ENCODE peak calls at places on chromosomes 16 and 17, in four cellular contexts. F is ascending aorta, N is epithelial cell of esophagus, O is PC-3. I is an unnamed sample.

GRCh38 chr17:75047398-75048098 is 523 bp downstream of the KCTD2 start:
- DNase-seq in F (peak), N (no peak), O (no peak), I (no peak)

GRCh38 chr16:46949216-46949892 is 24.1 kb downstream of the DNAJA2 start:
- DNase-seq in F (no peak), N (peak), O (no peak), I (no peak)

GRCh38 chr16:67284699-67285646 is 5.6 kb downstream of the PLEKHG4 start:
- DNase-seq in F (no peak), N (peak), O (peak), I (no peak)

GRCh38 chr17:73194514-73195222 is 1.8 kb downstream of the COG1 start:
- DNase-seq in F (no peak), N (peak), O (peak), I (no peak)

GRCh38 chr16:48452991-48453760 is 68.0 kb upstream of the SIAH1 start:
- DNase-seq in F (no peak), N (no peak), O (no peak), I (no peak)

GRCh38 chr17:30196504-30196903 is 39.0 kb downstream of the SLC6A4 start:
- DNase-seq in F (no peak), N (no peak), O (no peak), I (no peak)

GRCh38 chr16:1049113-1049975 is 23.2 kb upstream of the SSTR5 start:
- DNase-seq in F (no peak), N (no peak), O (no peak), I (no peak)

GRCh38 chr16:50371936-50372595 is 3.3 kb upstream of the BRD7 start:
- DNase-seq in F (no peak), N (no peak), O (no peak), I (no peak)

GRCh38 chr17:58341861-58342475 is 10.0 kb downstream of the SUPT4H1 start:
- DNase-seq in F (no peak), N (no peak), O (no peak), I (no peak)

GRCh38 chr17:57294075-57294474 is 37.8 kb downstream of the MSI2 start:
- DNase-seq in F (no peak), N (no peak), O (no peak), I (no peak)

DNA sequence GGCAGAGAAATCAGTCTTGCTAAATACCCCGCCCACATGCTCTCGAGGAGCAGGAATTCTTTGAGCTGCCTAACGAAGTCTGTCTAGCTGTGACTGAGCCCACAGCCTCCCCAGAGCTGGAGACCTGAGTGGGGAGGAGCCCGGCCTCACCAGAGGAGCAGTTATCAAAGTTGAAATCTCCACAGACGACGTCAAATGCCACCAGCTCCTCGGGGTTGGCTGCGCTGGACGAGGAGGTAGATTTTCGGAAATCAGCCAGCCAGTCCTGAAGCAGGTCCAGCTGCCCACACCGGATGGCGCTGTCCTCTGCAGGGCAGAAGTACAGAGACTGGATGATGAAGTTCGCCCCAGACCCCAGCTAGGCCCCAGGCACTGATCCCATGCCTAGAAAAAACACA is 53.8 kb downstream of the PRMT7 start:
- DNase-seq in F (no peak), N (no peak), O (no peak), I (no peak)
- TF ChIP-seq CTCF in F (no peak), N (peak), O (peak), I (no peak)

GRCh38 chr17:79810138-79811027 is 13.5 kb upstream of the CBX8 start:
- DNase-seq in F (no peak), N (peak), O (peak), I (peak)

GRCh38 chr17:79809530-79810137 is 12.8 kb upstream of the CBX8 start:
- DNase-seq in F (no peak), N (no peak), O (no peak), I (no peak)

GRCh38 chr17:79806863-79807720 is 10.2 kb upstream of the CBX8 start:
- DNase-seq in F (no peak), N (no peak), O (no peak), I (no peak)

GRCh38 chr17:79811036-79811887 is 14.4 kb upstream of the CBX8 start:
- DNase-seq in F (no peak), N (peak), O (peak), I (peak)

GRCh38 chr17:79808763-79809529 is 12.1 kb upstream of the CBX8 start:
- DNase-seq in F (no peak), N (peak), O (peak), I (no peak)
- TF ChIP-seq CTCF in F (no peak), N (peak), O (peak), I (peak)

GRCh38 chr17:55959756-55960155 is 193.5 kb upstream of the ANKFN1 start:
- DNase-seq in F (no peak), N (no peak), O (no peak), I (no peak)

GRCh38 chr17:55962931-55963378 is 190.3 kb upstream of the ANKFN1 start:
- DNase-seq in F (no peak), N (no peak), O (no peak), I (no peak)

GRCh38 chr17:55964191-55964590 is 189.1 kb upstream of the ANKFN1 start:
- DNase-seq in F (no peak), N (no peak), O (no peak), I (no peak)

GRCh38 chr17:55969577-55969976 is 183.7 kb upstream of the ANKFN1 start:
- DNase-seq in F (no peak), N (peak), O (no peak), I (no peak)

GRCh38 chr17:55965051-55965450 is 188.2 kb upstream of the ANKFN1 start:
- DNase-seq in F (no peak), N (no peak), O (no peak), I (no peak)
- TF ChIP-seq CTCF in F (no peak), N (no peak), O (peak), I (no peak)

GRCh38 chr17:59846391-59847165 is 46.2 kb downstream of the TUBD1 start:
- DNase-seq in F (no peak), N (peak), O (peak), I (peak)
- TF ChIP-seq CTCF in F (no peak), N (no peak), O (no peak), I (no peak)

DNA sequence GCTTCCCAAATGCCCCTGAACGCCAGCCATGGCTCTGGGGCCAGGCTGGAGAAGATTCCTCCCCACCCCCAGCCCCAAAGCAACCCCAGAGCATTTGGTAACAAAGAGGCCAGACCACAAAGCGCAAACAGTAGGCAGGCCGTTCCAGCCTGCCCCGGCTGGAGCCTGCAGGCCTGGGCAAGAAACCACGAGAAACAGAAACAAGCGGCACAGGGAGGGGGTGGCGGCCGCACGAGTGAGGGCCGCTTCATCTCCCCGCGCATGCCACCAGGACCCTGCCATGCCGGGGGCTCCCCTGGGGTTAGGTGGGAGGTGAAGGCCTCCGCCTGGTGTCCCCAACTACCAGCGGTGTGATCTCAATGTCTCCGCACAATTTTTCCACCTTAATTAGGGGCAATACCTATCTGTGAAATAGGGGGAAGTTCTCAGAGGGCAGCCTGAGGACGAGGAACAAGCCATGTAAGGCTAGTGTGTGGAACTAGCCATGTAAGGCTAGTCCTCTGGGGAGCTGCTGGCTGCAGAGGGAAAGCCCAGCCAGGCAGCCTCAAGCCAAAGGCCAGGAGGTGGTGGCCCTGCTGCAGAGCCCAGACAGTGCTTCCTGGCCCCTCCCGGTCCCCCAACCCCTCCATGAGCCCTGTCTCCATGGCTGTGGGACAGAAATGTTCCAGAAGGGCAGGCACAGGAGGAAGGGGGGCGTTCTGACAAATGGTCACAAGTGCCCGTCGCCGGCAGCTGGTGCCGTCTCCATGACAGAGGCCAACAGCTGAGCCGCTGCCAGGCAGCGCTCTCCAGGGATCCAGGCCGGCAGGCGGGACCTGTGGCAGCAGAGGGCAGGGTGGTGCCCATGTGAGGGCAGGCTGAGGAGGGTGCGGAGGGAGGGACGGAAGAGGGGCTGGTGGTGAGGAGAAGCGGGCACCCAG is 14.5 kb upstream of the MTSS2 start:
- DNase-seq in F (peak), N (peak), O (no peak), I (no peak)
- TF ChIP-seq CTCF in F (no peak), N (no peak), O (no peak), I (no peak)

DNA sequence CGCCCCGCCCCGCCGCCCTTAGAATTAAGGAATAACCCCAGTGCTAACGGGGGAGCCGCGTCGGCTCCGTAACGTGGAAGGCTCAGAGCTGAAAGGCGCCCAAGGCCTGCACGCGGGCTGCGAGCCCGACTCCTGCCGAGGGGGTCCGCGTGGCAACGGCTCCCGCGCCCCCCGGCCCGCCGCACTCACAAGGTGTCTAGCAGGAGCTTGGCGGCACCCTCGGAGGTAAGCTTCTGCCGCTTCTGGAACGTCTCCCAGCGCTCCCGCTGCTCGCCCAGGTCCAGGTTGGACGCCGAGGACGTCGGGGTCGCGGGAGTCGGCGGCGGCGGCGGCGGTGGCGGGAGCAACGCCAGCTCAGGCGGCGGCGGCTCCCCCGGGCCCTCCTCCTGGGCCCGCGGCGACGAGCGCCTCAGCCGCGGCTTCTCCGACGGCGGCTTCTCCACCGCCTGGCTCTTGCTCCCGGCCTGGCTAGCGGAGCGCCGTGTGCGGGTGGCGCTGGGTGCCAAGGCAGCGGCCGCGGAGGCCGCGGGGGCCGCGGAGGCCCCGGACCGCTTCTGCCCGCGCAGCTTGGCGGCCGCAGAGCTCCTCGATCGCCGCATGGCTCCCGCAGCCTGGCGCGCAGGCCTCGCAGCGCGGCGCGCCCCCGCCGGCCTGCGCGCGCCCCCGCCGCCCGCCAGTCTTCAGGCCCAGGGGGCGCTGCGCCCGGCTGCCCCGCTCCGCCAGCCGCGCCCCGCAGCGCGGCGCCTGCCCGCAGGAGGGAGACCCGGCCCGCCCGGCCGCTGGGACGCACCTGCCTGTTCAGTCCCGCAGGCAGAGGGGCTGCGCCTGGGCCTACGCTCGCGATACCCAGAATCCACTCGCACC is at the start of gene CENPV:
- DNase-seq in F (peak), N (peak), O (no peak), I (peak)
- TF ChIP-seq CTCF in F (no peak), N (no peak), O (no peak), I (peak)

GRCh38 chr16:88534731-88535141 is 35.5 kb upstream of the ZC3H18 start:
- DNase-seq in F (no peak), N (peak), O (peak), I (peak)
- TF ChIP-seq CTCF in F (no peak), N (peak), O (no peak), I (no peak)

I was measured in GM10248.